ENCODE peak calls at places on chromosomes 4 and X, in six cellular contexts. One of them, this sample, is unnamed.

GRCh38 chr4:52545099-52546069 is 113.7 kb downstream of the USP46 start:
- DNase-seq in right cardiac atrium: peak
- DNase-seq in C1 segment of cervical spinal cord: peak
- DNase-seq in Karpas-422: peak
- DNase-seq in AG08396: peak
- DNase-seq in CD4-positive, alpha-beta T cell: peak
- DNase-seq in this sample: peak

GRCh38 chr4:168098257-168098717 is 6.0 kb downstream of the ANXA10 start:
- DNase-seq in right cardiac atrium: no peak
- DNase-seq in C1 segment of cervical spinal cord: no peak
- DNase-seq in Karpas-422: no peak
- DNase-seq in AG08396: no peak
- DNase-seq in CD4-positive, alpha-beta T cell: no peak
- DNase-seq in this sample: no peak

GRCh38 chr4:46124773-46125172 is 919 bp upstream of the GABRG1 start:
- DNase-seq in right cardiac atrium: peak
- DNase-seq in C1 segment of cervical spinal cord: peak
- DNase-seq in Karpas-422: no peak
- DNase-seq in AG08396: no peak
- DNase-seq in CD4-positive, alpha-beta T cell: no peak
- DNase-seq in this sample: no peak

GRCh38 chrX:88612870-88613329 is 134.1 kb upstream of the CPXCR1 start:
- DNase-seq in right cardiac atrium: no peak
- DNase-seq in C1 segment of cervical spinal cord: no peak
- DNase-seq in Karpas-422: no peak
- DNase-seq in AG08396: no peak
- DNase-seq in CD4-positive, alpha-beta T cell: no peak
- DNase-seq in this sample: no peak

GRCh38 chr4:86218721-86219481 is 141.0 kb downstream of the MAPK10 start:
- DNase-seq in right cardiac atrium: no peak
- DNase-seq in C1 segment of cervical spinal cord: no peak
- DNase-seq in Karpas-422: no peak
- DNase-seq in AG08396: no peak
- DNase-seq in CD4-positive, alpha-beta T cell: no peak
- DNase-seq in this sample: no peak

GRCh38 chr4:110623710-110624015 is 786 bp upstream of the PITX2 start:
- DNase-seq in right cardiac atrium: no peak
- DNase-seq in C1 segment of cervical spinal cord: no peak
- DNase-seq in Karpas-422: no peak
- DNase-seq in AG08396: no peak
- DNase-seq in CD4-positive, alpha-beta T cell: no peak
- DNase-seq in this sample: no peak

GRCh38 chrX:123665197-123665596 is 67.7 kb downstream of the THOC2 start:
- DNase-seq in right cardiac atrium: no peak
- DNase-seq in C1 segment of cervical spinal cord: no peak
- DNase-seq in Karpas-422: no peak
- DNase-seq in AG08396: no peak
- DNase-seq in CD4-positive, alpha-beta T cell: no peak
- DNase-seq in this sample: no peak

GRCh38 chr4:37803348-37803973 is 23.0 kb upstream of the PGM2 start:
- DNase-seq in right cardiac atrium: no peak
- DNase-seq in C1 segment of cervical spinal cord: no peak
- DNase-seq in Karpas-422: peak
- DNase-seq in AG08396: no peak
- DNase-seq in CD4-positive, alpha-beta T cell: no peak
- DNase-seq in this sample: peak

GRCh38 chr4:83782591-83782990 is 246.7 kb downstream of the GPAT3 start:
- DNase-seq in right cardiac atrium: no peak
- DNase-seq in C1 segment of cervical spinal cord: no peak
- DNase-seq in Karpas-422: no peak
- DNase-seq in AG08396: no peak
- DNase-seq in CD4-positive, alpha-beta T cell: no peak
- DNase-seq in this sample: no peak

GRCh38 chr4:71074452-71075299 is 81.2 kb downstream of the DCK start:
- DNase-seq in right cardiac atrium: no peak
- DNase-seq in C1 segment of cervical spinal cord: no peak
- DNase-seq in Karpas-422: no peak
- DNase-seq in AG08396: no peak
- DNase-seq in CD4-positive, alpha-beta T cell: no peak
- DNase-seq in this sample: peak

GRCh38 chr4:5751918-5752802 is 41.2 kb downstream of the EVC start:
- DNase-seq in right cardiac atrium: no peak
- DNase-seq in C1 segment of cervical spinal cord: no peak
- DNase-seq in Karpas-422: no peak
- DNase-seq in AG08396: peak
- DNase-seq in CD4-positive, alpha-beta T cell: no peak
- DNase-seq in this sample: no peak

GRCh38 chrX:149510386-149510785 is 5.3 kb upstream of the IDS start:
- DNase-seq in right cardiac atrium: no peak
- DNase-seq in C1 segment of cervical spinal cord: no peak
- DNase-seq in Karpas-422: peak
- DNase-seq in AG08396: no peak
- DNase-seq in CD4-positive, alpha-beta T cell: no peak
- DNase-seq in this sample: no peak

GRCh38 chr4:159390648-159391047 is 287.8 kb downstream of the RAPGEF2 start:
- DNase-seq in right cardiac atrium: no peak
- DNase-seq in C1 segment of cervical spinal cord: no peak
- DNase-seq in Karpas-422: no peak
- DNase-seq in AG08396: peak
- DNase-seq in CD4-positive, alpha-beta T cell: no peak
- DNase-seq in this sample: no peak

GRCh38 chr4:114606240-114606639 is 7.6 kb downstream of the UGT8 start:
- DNase-seq in right cardiac atrium: no peak
- DNase-seq in C1 segment of cervical spinal cord: no peak
- DNase-seq in Karpas-422: no peak
- DNase-seq in AG08396: no peak
- DNase-seq in CD4-positive, alpha-beta T cell: no peak
- DNase-seq in this sample: peak

GRCh38 chr4:13325744-13326143 is 158.4 kb downstream of the RAB28 start:
- DNase-seq in right cardiac atrium: no peak
- DNase-seq in C1 segment of cervical spinal cord: no peak
- DNase-seq in Karpas-422: no peak
- DNase-seq in AG08396: no peak
- DNase-seq in CD4-positive, alpha-beta T cell: no peak
- DNase-seq in this sample: no peak

GRCh38 chr4:96407651-96408342 is 567.9 kb downstream of the PDHA2 start:
- DNase-seq in right cardiac atrium: no peak
- DNase-seq in C1 segment of cervical spinal cord: no peak
- DNase-seq in Karpas-422: no peak
- DNase-seq in AG08396: no peak
- DNase-seq in CD4-positive, alpha-beta T cell: no peak
- DNase-seq in this sample: peak

GRCh38 chr4:109276482-109277095 is 25.9 kb downstream of the COL25A1 start:
- DNase-seq in right cardiac atrium: no peak
- DNase-seq in C1 segment of cervical spinal cord: no peak
- DNase-seq in Karpas-422: no peak
- DNase-seq in AG08396: no peak
- DNase-seq in CD4-positive, alpha-beta T cell: no peak
- DNase-seq in this sample: no peak

This sample was measured in pons.